ENCODE peak calls at places on chromosomes 1 and 21, in four cellular contexts. J, K, W and R are unnamed samples.

GRCh38 chr21:36788116-36788515 is 89.2 kb downstream of the SIM2 start:
- DNase-seq in J (no peak), K (no peak), W (no peak), R (no peak)

GRCh38 chr1:241311056-241311746 is 45.8 kb downstream of the RGS7 start:
- DNase-seq in J (no peak), K (no peak), W (no peak), R (no peak)

GRCh38 chr1:202274611-202275010 is 67.1 kb downstream of the UBE2T start:
- DNase-seq in J (no peak), K (no peak), W (peak), R (no peak)

GRCh38 chr1:59499956-59500569 is 203.2 kb downstream of the FGGY start:
- DNase-seq in J (no peak), K (no peak), W (no peak), R (no peak)

GRCh38 chr1:169914534-169914933 is 20.8 kb upstream of the SCYL3 start:
- DNase-seq in J (no peak), K (no peak), W (no peak), R (no peak)

GRCh38 chr1:172273668-172274396 is 146.7 kb upstream of the C1orf105 start:
- DNase-seq in J (no peak), K (no peak), W (no peak), R (no peak)

GRCh38 chr1:89721351-89721750 is 88.4 kb downstream of the LRRC8C start:
- DNase-seq in J (no peak), K (no peak), W (no peak), R (no peak)

GRCh38 chr1:78554840-78555239 is 64.1 kb downstream of the PTGFR start:
- DNase-seq in J (no peak), K (no peak), W (no peak), R (no peak)

GRCh38 chr1:227043755-227044154 is 103.7 kb downstream of the COQ8A start:
- DNase-seq in J (no peak), K (no peak), W (no peak), R (no peak)

GRCh38 chr1:210635108-210635507 is 306.4 kb downstream of the HHAT start:
- DNase-seq in J (no peak), K (no peak), W (no peak), R (no peak)

GRCh38 chr1:211517006-211517405 is 25.0 kb upstream of the RD3 start:
- DNase-seq in J (no peak), K (no peak), W (no peak), R (no peak)